ENCODE peak calls at places on chromosomes 13 and 19, in five cellular contexts. S, J, X, Z and I are unnamed samples.

GRCh38 chr19:5355076-5355475 is 14.5 kb upstream of the PTPRS start:
- ATAC-seq in Z (no peak), S (no peak), J (no peak), X (peak; percentile 50), I (no peak)

GRCh38 chr19:44571830-44572661 is 41.3 kb upstream of the IGSF23 start:
- ATAC-seq in Z (peak; percentile 28), X (no peak), S (no peak), J (no peak), I (no peak)

GRCh38 chr19:2413629-2414028 is 13.8 kb downstream of the TIMM13 start:
- ATAC-seq in J (no peak), S (no peak), X (no peak), Z (no peak), I (no peak)

GRCh38 chr13:98504371-98504963 is 72.4 kb downstream of the STK24 start:
- ATAC-seq in J (no peak), S (peak; percentile 63), X (no peak), Z (no peak), I (no peak)

GRCh38 chr19:16111909-16112752 is 442 bp downstream of the RAB8A start:
- ATAC-seq in S (no peak), Z (no peak), X (peak; percentile 0), J (peak; percentile 1), I (no peak)

GRCh38 chr19:7191946-7192691 is 102.1 kb downstream of the INSR start:
- ATAC-seq in S (peak; percentile 81), X (no peak), Z (no peak), J (no peak), I (no peak)

GRCh38 chr19:5481957-5482356 is 26.7 kb downstream of the ZNRF4 start:
- ATAC-seq in S (no peak), X (no peak), Z (no peak), J (no peak), I (no peak)

GRCh38 chr19:7670150-7670784 is 1.4 kb downstream of the RETN start:
- ATAC-seq in X (no peak), S (peak; percentile 62), J (no peak), Z (peak; percentile 36), I (no peak)

GRCh38 chr19:41554902-41555301 is 21.1 kb upstream of the CEACAM21 start:
- ATAC-seq in J (no peak), S (peak; percentile 84), X (peak; percentile 57), Z (no peak), I (no peak)